ENCODE peak calls at places on chromosomes 16 and 17, in nine cellular contexts. One of them, this sample, is unnamed.

GRCh38 chr17:80512233-80512632 is 32.4 kb upstream of the RPTOR start:
- DNase-seq in stomach: no peak
- DNase-seq in GM12892: no peak
- DNase-seq in ovary: no peak
- DNase-seq in GM12891: no peak
- DNase-seq in heart left ventricle: no peak
- DNase-seq in breast epithelium: no peak
- DNase-seq in esophagus muscularis mucosa: no peak
- DNase-seq in erythroblast: no peak
- DNase-seq in this sample: peak

GRCh38 chr16:79651363-79651762 is 50.8 kb upstream of the MAF start:
- DNase-seq in heart left ventricle: peak
- DNase-seq in esophagus muscularis mucosa: no peak
- DNase-seq in GM12892: no peak
- DNase-seq in erythroblast: no peak
- DNase-seq in breast epithelium: peak
- DNase-seq in GM12891: no peak
- DNase-seq in stomach: peak
- DNase-seq in ovary: peak
- DNase-seq in this sample: no peak

GRCh38 chr16:79653337-79654000 is 52.9 kb upstream of the MAF start:
- DNase-seq in stomach: no peak
- DNase-seq in GM12891: no peak
- DNase-seq in erythroblast: no peak
- DNase-seq in GM12892: no peak
- DNase-seq in ovary: peak
- DNase-seq in esophagus muscularis mucosa: no peak
- DNase-seq in heart left ventricle: peak
- DNase-seq in breast epithelium: no peak
- DNase-seq in this sample: no peak

GRCh38 chr17:4852504-4853075 is 19.4 kb downstream of the MINK1 start:
- DNase-seq in stomach: no peak
- DNase-seq in ovary: no peak
- DNase-seq in GM12892: no peak
- DNase-seq in heart left ventricle: no peak
- DNase-seq in erythroblast: no peak
- DNase-seq in esophagus muscularis mucosa: no peak
- DNase-seq in GM12891: no peak
- DNase-seq in breast epithelium: no peak
- DNase-seq in this sample: no peak

GRCh38 chr17:62791235-62792121 is 16.6 kb downstream of the MARCHF10 start:
- DNase-seq in heart left ventricle: no peak
- DNase-seq in ovary: no peak
- DNase-seq in stomach: no peak
- DNase-seq in GM12892: no peak
- DNase-seq in GM12891: no peak
- DNase-seq in esophagus muscularis mucosa: no peak
- DNase-seq in erythroblast: no peak
- DNase-seq in breast epithelium: no peak
- DNase-seq in this sample: no peak

GRCh38 chr17:64687959-64688358 is 25.9 kb upstream of the SMURF2 start:
- DNase-seq in stomach: no peak
- DNase-seq in GM12891: no peak
- DNase-seq in GM12892: no peak
- DNase-seq in ovary: no peak
- DNase-seq in esophagus muscularis mucosa: no peak
- DNase-seq in heart left ventricle: no peak
- DNase-seq in erythroblast: no peak
- DNase-seq in breast epithelium: no peak
- DNase-seq in this sample: no peak

GRCh38 chr17:42679492-42680330 is 1.9 kb downstream of the CCR10 start:
- DNase-seq in heart left ventricle: peak
- DNase-seq in stomach: peak
- DNase-seq in erythroblast: peak
- DNase-seq in GM12891: no peak
- DNase-seq in ovary: peak
- DNase-seq in esophagus muscularis mucosa: no peak
- DNase-seq in breast epithelium: peak
- DNase-seq in GM12892: peak
- DNase-seq in this sample: peak

GRCh38 chr17:21012736-21013135 is 30.1 kb downstream of the USP22 start:
- DNase-seq in ovary: no peak
- DNase-seq in erythroblast: no peak
- DNase-seq in esophagus muscularis mucosa: no peak
- DNase-seq in heart left ventricle: no peak
- DNase-seq in stomach: no peak
- DNase-seq in GM12892: no peak
- DNase-seq in breast epithelium: no peak
- DNase-seq in GM12891: no peak
- DNase-seq in this sample: no peak

GRCh38 chr16:83943516-83944050 is 9.5 kb upstream of the OSGIN1 start:
- DNase-seq in heart left ventricle: no peak
- DNase-seq in ovary: no peak
- DNase-seq in GM12891: no peak
- DNase-seq in breast epithelium: no peak
- DNase-seq in stomach: no peak
- DNase-seq in GM12892: no peak
- DNase-seq in esophagus muscularis mucosa: no peak
- DNase-seq in erythroblast: no peak
- DNase-seq in this sample: no peak

GRCh38 chr17:37706446-37706845 is 38.4 kb downstream of the HNF1B start:
- DNase-seq in ovary: no peak
- DNase-seq in GM12891: no peak
- DNase-seq in stomach: no peak
- DNase-seq in breast epithelium: no peak
- DNase-seq in erythroblast: no peak
- DNase-seq in esophagus muscularis mucosa: no peak
- DNase-seq in GM12892: no peak
- DNase-seq in heart left ventricle: no peak
- DNase-seq in this sample: no peak

GRCh38 chr17:75619506-75620431 is 13.5 kb upstream of the SMIM5 start:
- DNase-seq in heart left ventricle: no peak
- DNase-seq in stomach: no peak
- DNase-seq in erythroblast: peak
- DNase-seq in breast epithelium: no peak
- DNase-seq in esophagus muscularis mucosa: no peak
- DNase-seq in GM12892: peak
- DNase-seq in GM12891: peak
- DNase-seq in ovary: no peak
- DNase-seq in this sample: peak

GRCh38 chr17:52145496-52145895 is 13.0 kb downstream of the CA10 start:
- DNase-seq in erythroblast: no peak
- DNase-seq in stomach: no peak
- DNase-seq in GM12892: no peak
- DNase-seq in esophagus muscularis mucosa: no peak
- DNase-seq in breast epithelium: no peak
- DNase-seq in ovary: no peak
- DNase-seq in heart left ventricle: no peak
- DNase-seq in GM12891: no peak
- DNase-seq in this sample: no peak

GRCh38 chr17:14396542-14396941 is 95.7 kb downstream of the HS3ST3B1 start:
- DNase-seq in breast epithelium: no peak
- DNase-seq in heart left ventricle: no peak
- DNase-seq in erythroblast: no peak
- DNase-seq in GM12891: no peak
- DNase-seq in GM12892: no peak
- DNase-seq in stomach: no peak
- DNase-seq in ovary: no peak
- DNase-seq in esophagus muscularis mucosa: no peak
- DNase-seq in this sample: no peak

GRCh38 chr16:49335828-49336227 is 37.8 kb upstream of the C16orf78 start:
- DNase-seq in esophagus muscularis mucosa: peak
- DNase-seq in ovary: no peak
- DNase-seq in heart left ventricle: no peak
- DNase-seq in GM12891: no peak
- DNase-seq in erythroblast: no peak
- DNase-seq in GM12892: no peak
- DNase-seq in stomach: no peak
- DNase-seq in breast epithelium: no peak
- DNase-seq in this sample: no peak

GRCh38 chr17:37844158-37844976 is 79.8 kb upstream of the TBC1D3K start:
- DNase-seq in heart left ventricle: peak
- DNase-seq in GM12892: peak
- DNase-seq in stomach: peak
- DNase-seq in ovary: no peak
- DNase-seq in breast epithelium: no peak
- DNase-seq in esophagus muscularis mucosa: no peak
- DNase-seq in erythroblast: peak
- DNase-seq in GM12891: no peak
- DNase-seq in this sample: peak

GRCh38 chr17:81517339-81518112 is 4.9 kb upstream of the ACTG1 start:
- DNase-seq in esophagus muscularis mucosa: no peak
- DNase-seq in ovary: no peak
- DNase-seq in erythroblast: no peak
- DNase-seq in stomach: no peak
- DNase-seq in GM12891: peak
- DNase-seq in breast epithelium: no peak
- DNase-seq in heart left ventricle: no peak
- DNase-seq in GM12892: peak
- DNase-seq in this sample: no peak

GRCh38 chr17:81520021-81520894 is 7.7 kb upstream of the ACTG1 start:
- DNase-seq in erythroblast: no peak
- DNase-seq in breast epithelium: no peak
- DNase-seq in GM12891: no peak
- DNase-seq in esophagus muscularis mucosa: no peak
- DNase-seq in ovary: no peak
- DNase-seq in stomach: no peak
- DNase-seq in GM12892: no peak
- DNase-seq in heart left ventricle: no peak
- DNase-seq in this sample: no peak

GRCh38 chr17:81518113-81518784 is 5.7 kb upstream of the ACTG1 start:
- DNase-seq in heart left ventricle: no peak
- DNase-seq in breast epithelium: no peak
- DNase-seq in erythroblast: no peak
- DNase-seq in stomach: no peak
- DNase-seq in GM12891: no peak
- DNase-seq in ovary: no peak
- DNase-seq in GM12892: no peak
- DNase-seq in esophagus muscularis mucosa: no peak
- DNase-seq in this sample: no peak

GRCh38 chr17:81519284-81520020 is 6.9 kb upstream of the ACTG1 start:
- DNase-seq in breast epithelium: no peak
- DNase-seq in ovary: peak
- DNase-seq in GM12891: peak
- DNase-seq in GM12892: peak
- DNase-seq in heart left ventricle: no peak
- DNase-seq in erythroblast: no peak
- DNase-seq in stomach: peak
- DNase-seq in esophagus muscularis mucosa: no peak
- DNase-seq in this sample: no peak

GRCh38 chr17:81518785-81519283 is 6.2 kb upstream of the ACTG1 start:
- DNase-seq in erythroblast: no peak
- DNase-seq in GM12891: no peak
- DNase-seq in breast epithelium: no peak
- DNase-seq in stomach: peak
- DNase-seq in ovary: peak
- DNase-seq in GM12892: no peak
- DNase-seq in heart left ventricle: peak
- DNase-seq in esophagus muscularis mucosa: no peak
- DNase-seq in this sample: no peak
- TF ChIP-seq POLR2A in erythroblast: no peak
- TF ChIP-seq POLR2A in GM12891: no peak
- TF ChIP-seq POLR2A in breast epithelium: no peak
- TF ChIP-seq POLR2A in stomach: no peak
- TF ChIP-seq POLR2A in ovary: no peak
- TF ChIP-seq POLR2A in GM12892: peak
- TF ChIP-seq POLR2A in heart left ventricle: no peak
- TF ChIP-seq POLR2A in esophagus muscularis mucosa: no peak
- TF ChIP-seq POLR2A in this sample: no peak

GRCh38 chr17:47262586-47262985 is 9.0 kb downstream of the ITGB3 start:
- DNase-seq in GM12891: no peak
- DNase-seq in GM12892: no peak
- DNase-seq in breast epithelium: no peak
- DNase-seq in ovary: no peak
- DNase-seq in erythroblast: no peak
- DNase-seq in heart left ventricle: no peak
- DNase-seq in stomach: no peak
- DNase-seq in esophagus muscularis mucosa: no peak
- DNase-seq in this sample: no peak

GRCh38 chr17:47267354-47267828 is 13.8 kb downstream of the ITGB3 start:
- DNase-seq in erythroblast: no peak
- DNase-seq in ovary: no peak
- DNase-seq in heart left ventricle: no peak
- DNase-seq in stomach: no peak
- DNase-seq in GM12891: no peak
- DNase-seq in breast epithelium: no peak
- DNase-seq in esophagus muscularis mucosa: no peak
- DNase-seq in GM12892: no peak
- DNase-seq in this sample: peak

GRCh38 chr17:47264171-47264570 is 10.5 kb downstream of the ITGB3 start:
- DNase-seq in GM12891: no peak
- DNase-seq in erythroblast: no peak
- DNase-seq in stomach: no peak
- DNase-seq in GM12892: no peak
- DNase-seq in esophagus muscularis mucosa: no peak
- DNase-seq in breast epithelium: no peak
- DNase-seq in heart left ventricle: no peak
- DNase-seq in ovary: no peak
- DNase-seq in this sample: no peak

GRCh38 chr17:47265983-47266541 is 12.4 kb downstream of the ITGB3 start:
- DNase-seq in GM12891: no peak
- DNase-seq in erythroblast: no peak
- DNase-seq in GM12892: no peak
- DNase-seq in ovary: no peak
- DNase-seq in esophagus muscularis mucosa: no peak
- DNase-seq in breast epithelium: no peak
- DNase-seq in stomach: no peak
- DNase-seq in heart left ventricle: no peak
- DNase-seq in this sample: no peak

GRCh38 chr17:47266782-47267181 is 13.2 kb downstream of the ITGB3 start:
- DNase-seq in heart left ventricle: no peak
- DNase-seq in ovary: no peak
- DNase-seq in GM12891: no peak
- DNase-seq in esophagus muscularis mucosa: no peak
- DNase-seq in GM12892: no peak
- DNase-seq in stomach: no peak
- DNase-seq in erythroblast: no peak
- DNase-seq in breast epithelium: no peak
- DNase-seq in this sample: no peak
- TF ChIP-seq POLR2A in heart left ventricle: no peak
- TF ChIP-seq POLR2A in ovary: no peak
- TF ChIP-seq POLR2A in GM12891: no peak
- TF ChIP-seq POLR2A in esophagus muscularis mucosa: no peak
- TF ChIP-seq POLR2A in GM12892: no peak
- TF ChIP-seq POLR2A in stomach: no peak
- TF ChIP-seq POLR2A in erythroblast: no peak
- TF ChIP-seq POLR2A in breast epithelium: no peak
- TF ChIP-seq POLR2A in this sample: no peak

GRCh38 chr16:85291302-85292148 is 179.3 kb upstream of the CIBAR2 start:
- DNase-seq in GM12892: no peak
- DNase-seq in erythroblast: peak
- DNase-seq in breast epithelium: no peak
- DNase-seq in stomach: peak
- DNase-seq in ovary: no peak
- DNase-seq in GM12891: no peak
- DNase-seq in esophagus muscularis mucosa: no peak
- DNase-seq in heart left ventricle: peak
- DNase-seq in this sample: no peak
- TF ChIP-seq POLR2A in GM12892: no peak
- TF ChIP-seq POLR2A in erythroblast: no peak
- TF ChIP-seq POLR2A in breast epithelium: no peak
- TF ChIP-seq POLR2A in stomach: no peak
- TF ChIP-seq POLR2A in ovary: no peak
- TF ChIP-seq POLR2A in GM12891: no peak
- TF ChIP-seq POLR2A in esophagus muscularis mucosa: no peak
- TF ChIP-seq POLR2A in heart left ventricle: no peak
- TF ChIP-seq POLR2A in this sample: no peak

GRCh38 chr17:7579001-7579838 is at the start of gene CD68:
- DNase-seq in GM12891: peak
- DNase-seq in heart left ventricle: peak
- DNase-seq in erythroblast: peak
- DNase-seq in ovary: no peak
- DNase-seq in stomach: peak
- DNase-seq in esophagus muscularis mucosa: peak
- DNase-seq in GM12892: peak
- DNase-seq in breast epithelium: peak
- DNase-seq in this sample: peak
- TF ChIP-seq POLR2A in GM12891: peak
- TF ChIP-seq POLR2A in heart left ventricle: no peak
- TF ChIP-seq POLR2A in erythroblast: peak
- TF ChIP-seq POLR2A in ovary: no peak
- TF ChIP-seq POLR2A in stomach: peak
- TF ChIP-seq POLR2A in esophagus muscularis mucosa: peak
- TF ChIP-seq POLR2A in GM12892: peak
- TF ChIP-seq POLR2A in breast epithelium: peak
- TF ChIP-seq POLR2A in this sample: peak

This sample was measured in H54.